ENCODE peak calls at places on chromosomes 5 and 9, in five cellular contexts. X, W, L, H and G are unnamed samples.

GRCh38 chr5:169648725-169649124 is 11.7 kb downstream of the DOCK2 start:
- DNase-seq in H (no peak), W (no peak), L (no peak), X (no peak), G (no peak)

GRCh38 chr9:123339666-123340414 is 16.2 kb upstream of the CRB2 start:
- DNase-seq in L (no peak), W (no peak), X (no peak), H (no peak), G (no peak)

GRCh38 chr5:38413696-38414095 is 142.8 kb downstream of the LIFR start:
- DNase-seq in L (no peak), X (no peak), W (no peak), H (no peak), G (no peak)

GRCh38 chr9:33619666-33620404 is 95.8 kb downstream of the ANKRD18B start:
- DNase-seq in X (no peak), W (no peak), H (no peak), L (no peak), G (no peak)

GRCh38 chr9:23769307-23769935 is 56.6 kb downstream of the ELAVL2 start:
- DNase-seq in X (no peak), H (no peak), L (no peak), W (no peak), G (no peak)

GRCh38 chr9:89686134-89686533 is 81.3 kb downstream of the GADD45G start:
- DNase-seq in L (no peak), W (peak), H (no peak), X (no peak), G (no peak)

GRCh38 chr5:40413747-40414146 is 266.0 kb upstream of the PTGER4 start:
- DNase-seq in W (no peak), X (no peak), L (no peak), H (no peak), G (no peak)

GRCh38 chr9:98222885-98223640 is 30.6 kb upstream of the CORO2A start:
- DNase-seq in L (no peak), X (peak), H (no peak), W (no peak), G (no peak)

GRCh38 chr5:149274964-149275363 is 3.3 kb downstream of the AFAP1L1 start:
- DNase-seq in W (no peak), L (no peak), H (no peak), X (no peak), G (no peak)